ENCODE peak calls at places on chromosomes 3 and 15, in five cellular contexts. H is adipocyte, S is heart left ventricle, F is left ventricle myocardium inferior, R is WERI-Rb-1. X is an unnamed sample. For H3K9me3 and H3K27me3, the result is how much of the 10 kb centered on the place peaks cover.

GRCh38 chr3:101876142-101876541 is 26.8 kb downstream of the NFKBIZ start:
- DNase-seq in H (no peak), S (no peak), F (no peak), R (no peak), X (no peak)

GRCh38 chr15:101062063-101062462 is 142.9 kb downstream of the LRRK1 start:
- DNase-seq in H (no peak), S (peak), F (no peak), R (no peak), X (no peak)

GRCh38 chr3:66638717-66639116 is 137.9 kb upstream of the LRIG1 start:
- DNase-seq in H (no peak), S (no peak), F (no peak), R (no peak), X (no peak)

GRCh38 chr3:10169000-10169496 is 4.3 kb downstream of the IRAK2 start:
- DNase-seq in H (no peak), S (no peak), F (no peak), R (no peak), X (no peak)

GRCh38 chr15:100204771-100205170 is 137.0 kb downstream of the ADAMTS17 start:
- DNase-seq in H (no peak), S (no peak), F (no peak), R (no peak), X (no peak)

GRCh38 chr3:87088366-87088983 is 97.5 kb upstream of the VGLL3 start:
- DNase-seq in H (peak), S (no peak), F (no peak), R (no peak), X (no peak)

GRCh38 chr15:49225572-49226281 is 55.7 kb downstream of the GALK2 start:
- DNase-seq in H (no peak), S (no peak), F (no peak), R (peak), X (no peak)

GRCh38 chr3:109071349-109072142 is 46.4 kb downstream of the MORC1 start:
- DNase-seq in H (no peak), S (peak), F (no peak), R (no peak), X (no peak)

GRCh38 chr15:81061490-81062235 is 60.9 kb downstream of the TLNRD1 start:
- DNase-seq in H (peak), S (no peak), F (no peak), R (no peak), X (no peak)

GRCh38 chr3:175749981-175750380 is 890.8 kb downstream of the NAALADL2 start:
- DNase-seq in H (no peak), S (no peak), F (no peak), R (peak), X (no peak)

GRCh38 chr15:39801641-39802309 is 19.1 kb upstream of the FSIP1 start:
- DNase-seq in H (no peak), S (no peak), F (no peak), R (peak), X (no peak)

GRCh38 chr3:11307830-11308432 is 35.7 kb downstream of the ATG7 start:
- DNase-seq in H (no peak), S (no peak), F (no peak), R (no peak), X (no peak)

DNA sequence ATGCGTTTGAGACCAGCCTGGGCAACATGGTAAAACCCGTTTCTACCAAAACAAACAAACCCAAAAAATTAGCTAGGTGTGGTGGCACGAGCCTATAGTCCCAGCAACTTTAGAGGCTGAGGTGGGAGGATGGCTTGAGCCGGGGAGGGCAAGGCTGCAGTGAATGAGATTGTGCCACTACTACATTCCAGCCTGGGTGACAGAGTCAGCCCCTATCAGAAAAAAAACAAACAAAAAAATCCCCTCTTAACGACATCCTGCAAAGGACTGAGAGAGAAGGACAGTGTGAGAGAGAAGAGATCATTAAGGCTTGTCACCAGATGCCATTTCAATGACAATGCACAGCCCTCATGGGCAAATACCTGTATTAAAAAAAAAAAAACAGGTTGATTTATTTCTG is 266.7 kb upstream of the ATP10A start:
- DNase-seq in H (no peak), S (no peak), F (no peak), R (no peak), X (no peak)
- H3K9me3 ChIP-seq in H (under half), S (under half), F (under half), R (under half), X (under half)

DNA sequence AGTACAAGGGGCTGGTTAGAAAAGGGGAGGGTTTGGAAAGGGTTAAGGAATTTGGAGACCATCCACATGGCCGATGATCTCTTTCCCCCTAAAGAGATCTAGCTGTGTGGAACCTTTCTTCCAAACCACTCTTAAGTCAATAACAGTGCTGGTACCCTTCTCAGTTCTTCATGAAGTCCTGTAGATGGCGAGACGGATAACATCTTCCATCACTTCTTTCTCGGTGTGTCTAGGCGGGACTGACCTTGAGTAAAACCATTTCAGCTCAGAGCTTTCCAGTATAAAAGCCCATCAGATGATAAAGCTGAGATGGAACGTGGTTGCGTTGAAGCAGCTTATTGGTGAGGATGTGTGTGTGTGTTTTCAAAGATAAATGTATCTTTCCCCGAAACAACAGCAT is 151.5 kb upstream of the BHLHE40 start:
- DNase-seq in H (no peak), S (no peak), F (no peak), R (no peak), X (no peak)
- H3K27me3 ChIP-seq in H (under half), S (under half), F (under half), R (under half), X (under half)

GRCh38 chr3:103385991-103386390 is 951.2 kb downstream of the ZPLD1 start:
- DNase-seq in H (no peak), S (no peak), F (no peak), R (no peak), X (no peak)

GRCh38 chr3:103380391-103380790 is 945.6 kb downstream of the ZPLD1 start:
- DNase-seq in H (no peak), S (no peak), F (no peak), R (no peak), X (no peak)

GRCh38 chr3:103381286-103381685 is 946.5 kb downstream of the ZPLD1 start:
- DNase-seq in H (no peak), S (no peak), F (no peak), R (no peak), X (no peak)
- H3K4me3 ChIP-seq in H (no peak), S (no peak), F (no peak), R (no peak), X (no peak)

DNA sequence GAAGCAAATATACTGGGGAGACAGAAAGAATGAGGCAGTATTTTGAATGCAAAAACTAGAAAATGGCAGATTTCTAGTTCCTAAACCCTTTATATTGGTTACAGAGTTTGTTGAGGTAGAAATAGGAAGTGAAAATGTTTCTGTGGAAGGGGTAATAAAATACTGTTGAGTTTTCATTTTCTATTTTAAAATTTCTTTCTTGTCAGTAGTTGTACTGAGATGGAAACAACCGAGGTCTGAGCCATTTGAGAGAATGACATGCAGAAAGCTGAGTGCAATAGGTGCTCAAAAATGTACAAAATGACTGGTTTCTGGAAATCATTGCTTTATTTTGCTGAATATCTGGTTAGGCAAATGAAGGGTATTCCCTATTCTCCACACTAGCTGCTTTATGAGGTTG is 361.4 kb downstream of the CHL1 start:
- DNase-seq in H (no peak), S (no peak), F (no peak), R (no peak), X (no peak)
- H3K9me3 ChIP-seq in H (under half), S (under half), F (under half), R (under half), X (under half)

DNA sequence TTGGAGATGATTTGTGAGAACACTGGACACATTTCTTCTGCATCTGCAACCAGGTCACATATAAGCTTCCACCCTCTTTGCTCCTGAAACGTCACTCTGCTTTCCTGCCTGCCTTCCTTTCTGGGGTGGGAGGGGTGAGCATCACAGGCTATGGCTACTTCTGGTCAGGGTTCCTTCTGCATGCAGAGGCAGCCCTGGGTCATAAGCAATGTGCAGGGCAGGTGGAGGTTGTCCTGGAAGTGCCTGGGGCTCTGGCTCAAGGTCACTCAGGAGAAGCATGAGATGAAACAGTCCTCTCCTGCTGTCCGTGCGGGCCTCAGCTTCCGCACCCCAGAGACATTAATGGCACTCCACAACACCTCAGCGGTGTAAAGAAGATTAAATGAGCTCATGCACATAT is 15.1 kb downstream of the SLC6A20 start:
- DNase-seq in H (no peak), S (no peak), F (no peak), R (no peak), X (no peak)
- H3K27me3 ChIP-seq in H (half or more), S (under half), F (under half), R (under half), X (under half)

GRCh38 chr3:132254076-132254755 is 63.0 kb upstream of the ACP3 start:
- DNase-seq in H (no peak), S (no peak), F (no peak), R (no peak), X (no peak)

GRCh38 chr3:132256984-132257383 is 60.2 kb upstream of the ACP3 start:
- DNase-seq in H (peak), S (peak), F (no peak), R (peak), X (peak)

GRCh38 chr3:132253262-132253878 is 63.8 kb upstream of the ACP3 start:
- DNase-seq in H (peak), S (no peak), F (no peak), R (peak), X (no peak)

DNA sequence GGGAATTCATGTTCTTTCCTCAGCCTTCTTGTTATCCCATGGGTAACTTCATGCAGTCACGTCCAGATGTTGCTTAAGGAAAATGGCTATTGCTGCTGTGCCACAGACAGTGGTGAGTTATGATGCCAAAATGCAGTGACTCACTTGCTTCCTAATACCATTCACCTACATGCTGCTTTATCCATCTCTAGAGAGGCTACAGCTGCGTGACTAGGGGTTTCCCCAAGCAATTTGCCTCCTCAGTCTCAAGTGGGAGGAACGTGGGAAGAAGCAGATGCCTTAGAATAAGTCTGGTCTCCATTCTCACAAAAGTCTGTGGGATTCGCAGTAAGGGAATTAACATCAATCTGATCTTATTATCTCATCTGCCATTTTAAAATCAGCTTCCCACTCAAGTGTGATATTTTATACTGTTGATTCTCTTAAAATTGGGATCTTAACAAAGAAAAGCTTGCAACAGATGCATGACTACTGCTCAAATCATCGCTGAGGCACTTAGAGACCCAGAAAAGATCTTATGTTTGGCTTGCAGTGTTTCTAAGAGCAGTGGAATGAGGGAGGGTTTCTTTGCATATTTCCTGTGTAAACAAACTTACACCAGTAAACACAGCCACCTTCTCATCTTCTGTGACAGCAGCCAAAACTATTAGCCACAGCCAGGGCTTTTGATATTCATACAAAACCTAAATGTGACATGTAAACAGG is 62.0 kb upstream of the ACP3 start:
- DNase-seq in H (peak), S (no peak), F (no peak), R (no peak), X (peak)
- H3K4me3 ChIP-seq in H (no peak), S (no peak), F (no peak), R (no peak), X (no peak)

GRCh38 chr3:1179116-1179515 is 86.3 kb downstream of the CNTN6 start:
- DNase-seq in H (no peak), S (no peak), F (no peak), R (no peak), X (no peak)

GRCh38 chr3:1183320-1184048 is 90.7 kb downstream of the CNTN6 start:
- DNase-seq in H (no peak), S (no peak), F (no peak), R (no peak), X (peak)
- H3K9me3 ChIP-seq in H (under half), S (under half), F (under half), R (under half), X (under half)

GRCh38 chr15:84980196-84981053 is 1.2 kb upstream of the PDE8A start:
- DNase-seq in H (peak), S (peak), F (peak), R (peak), X (peak)
- H3K27me3 ChIP-seq in H (under half), S (under half), F (under half), R (under half), X (under half)

DNA sequence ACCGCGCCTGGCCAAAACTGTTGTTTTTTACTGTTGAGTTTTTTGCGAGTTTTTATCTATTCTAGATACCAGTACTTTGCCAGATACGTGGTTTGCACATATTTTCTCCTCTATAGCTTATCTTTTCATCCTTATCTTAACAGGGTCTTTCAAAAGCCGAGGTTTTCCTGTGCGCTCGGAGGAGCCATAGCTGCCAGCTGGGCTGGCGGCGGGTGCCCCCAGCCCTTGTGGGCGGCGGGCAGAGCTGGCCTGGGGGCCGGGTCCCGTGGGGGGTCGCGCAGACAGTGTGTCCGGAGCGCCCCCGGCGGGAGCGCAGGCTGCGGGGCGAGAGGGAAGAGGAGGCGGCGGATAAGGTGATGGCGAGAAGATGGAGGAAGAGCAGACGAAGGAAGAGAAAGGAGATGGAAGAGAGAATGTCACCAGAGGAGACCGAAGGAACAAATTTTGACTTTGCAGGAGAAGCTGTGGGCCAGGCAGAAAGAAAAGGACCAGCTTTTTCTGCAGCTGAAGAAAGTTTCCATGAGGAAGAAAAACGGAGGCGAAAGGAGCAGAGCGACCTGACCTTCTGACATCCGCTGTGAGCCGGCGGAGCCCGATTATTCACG is 11.0 kb upstream of the EIF4A2 start:
- DNase-seq in H (no peak), S (no peak), F (no peak), R (no peak), X (no peak)
- H3K4me3 ChIP-seq in H (peak), S (peak), F (peak), R (no peak), X (no peak)

GRCh38 chr15:25241241-25241801 is 197.5 kb downstream of the UBE3A start:
- DNase-seq in H (no peak), S (no peak), F (peak), R (peak), X (no peak)
- H3K9me3 ChIP-seq in H (under half), S (under half), F (under half), R (under half), X (under half)